ENCODE peak calls at places on chromosomes 2 and 18, in nine cellular contexts. L is mammary epithelial cell, O is WERI-Rb-1, G is uterus, V is IMR-90, P is tibial nerve, F is psoas muscle, Y is brain microvascular endothelial cell, N is Panc1. J is an unnamed sample.

GRCh38 chr2:67500541-67500940 is 103.4 kb downstream of the ETAA1 start:
- DNase-seq in Y (peak; percentile 8), V (peak; percentile 93), G (no peak), F (no peak), N (no peak), P (no peak), L (no peak), O (no peak), J (no peak)

GRCh38 chr2:76314621-76315020 is 603.9 kb upstream of the GCFC2 start:
- DNase-seq in Y (no peak), F (no peak), P (no peak), G (no peak), O (no peak), N (no peak), L (no peak), V (no peak), J (no peak)

GRCh38 chr2:211468881-211469280 is 912.5 kb downstream of the CPS1 start:
- DNase-seq in F (no peak), G (no peak), Y (no peak), O (no peak), P (no peak), N (no peak), L (no peak), V (no peak), J (no peak)

GRCh38 chr2:38013158-38013752 is 62.7 kb downstream of the CYP1B1 start:
- DNase-seq in P (no peak), G (no peak), O (no peak), F (no peak), Y (no peak), L (peak; percentile 89), V (peak; percentile 53), N (no peak), J (no peak)

GRCh38 chr2:190216829-190217228 is 102.8 kb downstream of the HIBCH start:
- DNase-seq in L (no peak), Y (no peak), N (no peak), V (no peak), P (no peak), G (peak; percentile 28), O (peak; percentile 13), F (peak; percentile 24), J (no peak)

GRCh38 chr18:9612989-9613388 is 1.4 kb downstream of the PPP4R1 start:
- DNase-seq in V (no peak), P (no peak), G (no peak), N (no peak), Y (no peak), O (no peak), F (no peak), L (no peak), J (no peak)

GRCh38 chr2:177816740-177817139 is 255.8 kb downstream of the PDE11A start:
- DNase-seq in Y (no peak), F (no peak), P (no peak), O (no peak), L (no peak), N (no peak), V (no peak), G (no peak), J (no peak)

GRCh38 chr2:174013310-174013751 is 48.2 kb upstream of the SP3 start:
- DNase-seq in L (no peak), P (peak; percentile 34), O (no peak), Y (no peak), N (no peak), G (peak; percentile 68), F (peak; percentile 50), V (no peak), J (no peak)

GRCh38 chr2:47007221-47007825 is 91.7 kb upstream of the MCFD2 start:
- DNase-seq in N (no peak), O (no peak), P (no peak), F (no peak), L (no peak), G (no peak), V (no peak), Y (no peak), J (no peak)

GRCh38 chr2:184444623-184445223 is 153.6 kb upstream of the ZNF804A start:
- DNase-seq in L (no peak), O (no peak), Y (no peak), P (no peak), V (no peak), N (no peak), G (no peak), F (no peak), J (no peak)

GRCh38 chr2:232891621-232892071 is 21.6 kb downstream of the SNORC start:
- DNase-seq in Y (peak; percentile 32), N (no peak), L (peak; percentile 79), G (no peak), P (no peak), V (peak; percentile 72), O (no peak), F (peak; percentile 15), J (no peak)

GRCh38 chr2:96556441-96557330 is 20.1 kb downstream of the ARID5A start:
- DNase-seq in V (peak; percentile 87), Y (peak; percentile 79), O (no peak), G (no peak), F (peak; percentile 56), L (peak; percentile 99), N (peak; percentile 94), P (no peak), J (no peak)

GRCh38 chr2:182666674-182667320 is 49.3 kb upstream of the DNAJC10 start:
- DNase-seq in V (peak; percentile 46), F (no peak), N (no peak), O (no peak), L (peak; percentile 28), G (no peak), Y (peak; percentile 37), P (no peak), J (no peak)

GRCh38 chr18:11398625-11399024 is 210.8 kb upstream of the SLC35G4 start:
- DNase-seq in G (no peak), O (no peak), N (no peak), Y (no peak), L (no peak), P (no peak), F (no peak), V (peak; percentile 1), J (no peak)

GRCh38 chr2:240567872-240568677 is at the start of gene RNPEPL1:
- DNase-seq in N (no peak), Y (no peak), O (peak; percentile 34), V (no peak), P (peak; percentile 13), F (peak; percentile 59), L (peak; percentile 47), G (peak; percentile 42), J (no peak)

GRCh38 chr18:416928-417327 is 83.6 kb downstream of the COLEC12 start:
- DNase-seq in G (no peak), O (no peak), P (no peak), L (no peak), F (no peak), Y (no peak), V (no peak), N (no peak), J (no peak)

GRCh38 chr2:195575879-195576391 is 81.1 kb upstream of the SLC39A10 start:
- DNase-seq in Y (peak; percentile 73), O (no peak), N (no peak), L (peak; percentile 83), F (no peak), G (no peak), P (no peak), V (peak; percentile 92), J (no peak)

GRCh38 chr2:11988691-11989465 is 242.4 kb downstream of the LPIN1 start:
- DNase-seq in L (no peak), G (peak; percentile 49), N (no peak), Y (no peak), P (no peak), V (no peak), F (peak; percentile 24), O (no peak), J (no peak)

DNA sequence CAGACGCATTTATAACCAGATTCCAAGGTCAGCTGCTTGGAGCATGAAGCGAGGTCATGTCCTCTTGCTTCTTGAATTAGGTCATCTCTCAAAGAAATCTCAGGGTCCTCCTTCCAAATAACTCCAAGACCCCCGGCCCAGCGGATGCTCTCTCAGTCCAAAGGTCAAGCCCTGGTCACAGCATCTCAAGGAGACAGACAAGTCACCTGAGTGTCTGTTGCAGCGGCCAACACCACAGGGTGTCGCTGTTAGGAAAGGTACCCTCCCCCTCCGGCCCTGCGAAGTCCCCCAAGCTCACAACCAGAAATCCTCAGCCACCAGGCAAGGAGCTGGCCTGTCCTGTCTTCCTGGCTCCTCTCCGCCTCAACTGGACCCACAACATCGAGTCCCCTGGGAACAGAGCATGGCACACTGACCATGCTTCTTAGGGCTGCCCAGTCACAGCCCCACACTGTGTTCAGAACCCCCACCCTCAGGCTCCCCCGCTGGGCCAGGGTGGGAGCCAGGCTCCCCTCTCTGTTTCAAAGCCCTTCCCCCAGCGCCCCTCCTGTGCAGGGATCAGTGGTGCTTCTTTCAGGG is 68.0 kb upstream of the ASAP2 start:
- DNase-seq in G (no peak), F (no peak), V (no peak), Y (no peak), L (no peak), N (no peak), P (no peak), O (peak; percentile 80), J (no peak)
- TF ChIP-seq CTCF in G (no peak), F (no peak), V (peak; percentile 28), Y (peak; percentile 71), L (no peak), N (no peak), P (no peak), O (peak; percentile 95), J (no peak)

DNA sequence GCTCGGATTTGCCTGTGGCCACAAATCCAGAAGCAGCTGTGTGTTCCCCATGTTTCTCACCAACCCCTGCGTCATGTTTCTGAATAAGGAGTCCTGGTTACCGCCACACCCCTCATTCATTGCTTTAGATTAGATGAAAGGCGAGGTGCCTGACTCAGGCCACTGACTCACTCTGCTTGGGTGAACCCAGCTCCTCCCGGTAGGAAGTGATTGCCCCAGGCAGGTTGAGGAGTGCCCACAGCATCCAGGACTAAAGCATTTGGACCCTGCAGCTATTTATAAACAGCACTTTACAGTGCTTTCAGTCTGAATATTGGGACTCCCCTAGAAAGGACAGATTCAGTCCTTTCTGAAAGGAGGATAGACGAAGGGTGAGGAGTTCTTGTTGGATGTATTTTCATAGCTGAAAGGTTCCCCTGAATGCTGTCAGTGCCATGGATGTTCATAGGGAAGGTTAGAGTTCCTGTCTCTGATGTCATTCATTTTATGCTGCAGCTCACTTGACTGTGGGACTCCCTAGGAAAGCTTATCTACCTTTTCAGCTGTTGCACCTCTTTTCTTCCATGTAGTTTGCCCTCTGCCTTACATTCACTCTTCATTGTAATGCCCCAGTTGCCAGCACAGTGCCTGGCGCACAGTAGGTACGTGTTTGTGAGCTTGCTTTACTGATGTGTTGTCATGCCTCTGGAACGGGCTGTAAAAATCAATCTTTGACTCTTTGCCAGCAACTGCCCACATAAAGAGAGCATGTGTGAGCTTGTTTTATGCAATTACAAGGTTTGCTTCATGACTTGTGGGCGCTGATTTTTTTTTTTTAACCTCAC is 14.9 kb downstream of the ITGA6 start:
- DNase-seq in F (peak; percentile 26), O (no peak), G (no peak), L (peak; percentile 100), V (peak; percentile 97), N (peak; percentile 94), Y (peak; percentile 90), P (no peak), J (no peak)
- H3K4me3 ChIP-seq in F (no peak overlapping the region), O (no peak overlapping the region), G (no peak overlapping the region), L (peak overlapping the region; percentile 19), V (no peak overlapping the region), N (no peak overlapping the region), Y (no peak overlapping the region), P (no peak overlapping the region), J (no peak overlapping the region)

GRCh38 chr2:15170068-15170775 is 390.9 kb downstream of the NBAS start:
- DNase-seq in F (no peak), P (no peak), V (no peak), Y (no peak), G (no peak), N (no peak), L (no peak), O (no peak), J (no peak)
- H3K27ac ChIP-seq in F (no peak overlapping the region), P (peak overlapping the region; percentile 13), V (peak overlapping the region; percentile 96), Y (peak overlapping the region; percentile 92), G (no peak overlapping the region), N (no peak overlapping the region), L (peak overlapping the region; percentile 73), O (no peak overlapping the region), J (peak overlapping the region; percentile 40)

GRCh38 chr2:172095905-172096660 is 6.6 kb downstream of the DLX2 start:
- DNase-seq in L (no peak), P (no peak), O (no peak), V (no peak), N (no peak), G (no peak), F (no peak), Y (no peak), J (no peak)
- TF ChIP-seq CTCF in L (no peak), P (no peak), O (peak; percentile 51), V (no peak), N (peak; percentile 77), G (no peak), F (no peak), Y (peak; percentile 58), J (no peak)